ENCODE peak calls at places on chromosome 6, in seven cellular contexts. One of them, this sample, is unnamed.
A peak's percentile ranks its signal among the peaks of the same experiment; 100 is the strongest.

GRCh38 chr6:116159782-116160524 is 34.0 kb upstream of the COL10A1 start:
- DNase-seq in lung: no peak
- DNase-seq in GM23338: no peak
- DNase-seq in tibial artery: no peak
- DNase-seq in PC-3: no peak
- DNase-seq in A549: no peak
- DNase-seq in HCT116: no peak
- DNase-seq in this sample: peak; percentile 8

GRCh38 chr6:169811521-169812256 is 60.3 kb downstream of the ERMARD start:
- DNase-seq in A549: no peak
- DNase-seq in lung: peak; percentile 25
- DNase-seq in PC-3: no peak
- DNase-seq in HCT116: no peak
- DNase-seq in GM23338: no peak
- DNase-seq in tibial artery: no peak
- DNase-seq in this sample: no peak

GRCh38 chr6:102571236-102571908 is 1177.9 kb downstream of the GRIK2 start:
- DNase-seq in lung: no peak
- DNase-seq in A549: no peak
- DNase-seq in tibial artery: no peak
- DNase-seq in GM23338: peak; percentile 11
- DNase-seq in PC-3: peak; percentile 52
- DNase-seq in HCT116: no peak
- DNase-seq in this sample: no peak

GRCh38 chr6:21996425-21997207 is 300.2 kb downstream of the PRL start:
- DNase-seq in PC-3: no peak
- DNase-seq in lung: no peak
- DNase-seq in GM23338: no peak
- DNase-seq in A549: no peak
- DNase-seq in HCT116: no peak
- DNase-seq in tibial artery: no peak
- DNase-seq in this sample: no peak

GRCh38 chr6:56370127-56370540 is 122.8 kb upstream of the COL21A1 start:
- DNase-seq in A549: peak; percentile 64
- DNase-seq in GM23338: peak; percentile 79
- DNase-seq in HCT116: peak; percentile 76
- DNase-seq in PC-3: peak; percentile 94
- DNase-seq in tibial artery: peak; percentile 78
- DNase-seq in lung: peak; percentile 58
- DNase-seq in this sample: no peak

GRCh38 chr6:14046476-14047068 is 71.0 kb upstream of the CD83 start:
- DNase-seq in lung: peak; percentile 49
- DNase-seq in HCT116: peak; percentile 51
- DNase-seq in A549: peak; percentile 54
- DNase-seq in PC-3: peak; percentile 87
- DNase-seq in GM23338: peak; percentile 82
- DNase-seq in tibial artery: no peak
- DNase-seq in this sample: no peak

GRCh38 chr6:107618672-107619071 is 128.8 kb downstream of the SOBP start:
- DNase-seq in lung: no peak
- DNase-seq in A549: no peak
- DNase-seq in HCT116: no peak
- DNase-seq in PC-3: no peak
- DNase-seq in tibial artery: no peak
- DNase-seq in GM23338: peak; percentile 62
- DNase-seq in this sample: no peak

GRCh38 chr6:88013015-88013414 is 34.6 kb upstream of the SPACA1 start:
- DNase-seq in A549: no peak
- DNase-seq in lung: no peak
- DNase-seq in PC-3: no peak
- DNase-seq in GM23338: no peak
- DNase-seq in tibial artery: no peak
- DNase-seq in HCT116: no peak
- DNase-seq in this sample: no peak

GRCh38 chr6:37141291-37142046 is 28.5 kb upstream of the PIM1 start:
- DNase-seq in HCT116: no peak
- DNase-seq in lung: no peak
- DNase-seq in A549: no peak
- DNase-seq in GM23338: peak; percentile 97
- DNase-seq in tibial artery: no peak
- DNase-seq in PC-3: no peak
- DNase-seq in this sample: peak; percentile 54

GRCh38 chr6:140105857-140106256 is 731.4 kb upstream of the CITED2 start:
- DNase-seq in tibial artery: no peak
- DNase-seq in PC-3: peak; percentile 36
- DNase-seq in A549: peak; percentile 7
- DNase-seq in GM23338: peak; percentile 73
- DNase-seq in HCT116: peak; percentile 37
- DNase-seq in lung: no peak
- DNase-seq in this sample: no peak

GRCh38 chr6:311679-312220 is 19.5 kb downstream of the DUSP22 start:
- DNase-seq in GM23338: no peak
- DNase-seq in tibial artery: no peak
- DNase-seq in HCT116: no peak
- DNase-seq in lung: no peak
- DNase-seq in PC-3: no peak
- DNase-seq in A549: no peak
- DNase-seq in this sample: no peak

GRCh38 chr6:4647414-4648365 is 128.5 kb upstream of the CDYL start:
- DNase-seq in GM23338: peak; percentile 91
- DNase-seq in PC-3: peak; percentile 68
- DNase-seq in tibial artery: peak; percentile 74
- DNase-seq in HCT116: peak; percentile 74
- DNase-seq in lung: peak; percentile 68
- DNase-seq in A549: peak; percentile 81
- DNase-seq in this sample: peak; percentile 53

GRCh38 chr6:5036309-5036708 is 32.5 kb upstream of the RPP40 start:
- DNase-seq in lung: no peak
- DNase-seq in PC-3: peak; percentile 17
- DNase-seq in tibial artery: no peak
- DNase-seq in A549: peak; percentile 67
- DNase-seq in HCT116: peak; percentile 8
- DNase-seq in GM23338: peak; percentile 94
- DNase-seq in this sample: no peak

GRCh38 chr6:136609878-136610706 is 59.9 kb upstream of the MAP7 start:
- DNase-seq in lung: peak; percentile 77
- DNase-seq in PC-3: peak; percentile 96
- DNase-seq in HCT116: peak; percentile 98
- DNase-seq in tibial artery: peak; percentile 83
- DNase-seq in A549: peak; percentile 96
- DNase-seq in GM23338: peak; percentile 27
- DNase-seq in this sample: peak; percentile 98

GRCh38 chr6:7723041-7723447 is 2.9 kb upstream of the BMP6 start:
- DNase-seq in lung: peak; percentile 82
- DNase-seq in tibial artery: peak; percentile 83
- DNase-seq in PC-3: peak; percentile 88
- DNase-seq in A549: peak; percentile 84
- DNase-seq in HCT116: peak; percentile 85
- DNase-seq in GM23338: peak; percentile 92
- DNase-seq in this sample: peak; percentile 65

GRCh38 chr6:169269180-169270076 is 15.8 kb upstream of the THBS2 start:
- DNase-seq in GM23338: no peak
- DNase-seq in PC-3: peak; percentile 7
- DNase-seq in tibial artery: peak; percentile 89
- DNase-seq in lung: no peak
- DNase-seq in HCT116: no peak
- DNase-seq in A549: no peak
- DNase-seq in this sample: peak; percentile 41

GRCh38 chr6:42045538-42046460 is 4.5 kb upstream of the TAF8 start:
- DNase-seq in lung: peak; percentile 96
- DNase-seq in HCT116: peak; percentile 33
- DNase-seq in tibial artery: peak; percentile 94
- DNase-seq in A549: peak; percentile 43
- DNase-seq in GM23338: peak; percentile 84
- DNase-seq in PC-3: peak; percentile 95
- DNase-seq in this sample: no peak

GRCh38 chr6:76770166-76770565 is 693.1 kb downstream of the HTR1B start:
- DNase-seq in HCT116: no peak
- DNase-seq in GM23338: no peak
- DNase-seq in lung: no peak
- DNase-seq in tibial artery: no peak
- DNase-seq in A549: no peak
- DNase-seq in PC-3: no peak
- DNase-seq in this sample: no peak

GRCh38 chr6:158013904-158014504 is 32.3 kb downstream of the SYNJ2 start:
- DNase-seq in lung: no peak
- DNase-seq in A549: no peak
- DNase-seq in HCT116: no peak
- DNase-seq in tibial artery: no peak
- DNase-seq in PC-3: no peak
- DNase-seq in GM23338: no peak
- DNase-seq in this sample: no peak

GRCh38 chr6:22133352-22133751 is 163.5 kb downstream of the PRL start:
- DNase-seq in HCT116: no peak
- DNase-seq in lung: no peak
- DNase-seq in A549: no peak
- DNase-seq in GM23338: no peak
- DNase-seq in tibial artery: no peak
- DNase-seq in PC-3: no peak
- DNase-seq in this sample: no peak

GRCh38 chr6:158233214-158233795 is 65.2 kb downstream of the GTF2H5 start:
- DNase-seq in A549: no peak
- DNase-seq in lung: no peak
- DNase-seq in GM23338: no peak
- DNase-seq in PC-3: peak; percentile 12
- DNase-seq in HCT116: no peak
- DNase-seq in tibial artery: no peak
- DNase-seq in this sample: no peak

GRCh38 chr6:150310539-150310938 is 58.3 kb upstream of the IYD start:
- DNase-seq in A549: no peak
- DNase-seq in lung: no peak
- DNase-seq in GM23338: no peak
- DNase-seq in tibial artery: no peak
- DNase-seq in PC-3: no peak
- DNase-seq in HCT116: no peak
- DNase-seq in this sample: no peak

GRCh38 chr6:140602843-140603242 is 1228.4 kb upstream of the CITED2 start:
- DNase-seq in tibial artery: no peak
- DNase-seq in PC-3: no peak
- DNase-seq in lung: no peak
- DNase-seq in A549: no peak
- DNase-seq in GM23338: no peak
- DNase-seq in HCT116: no peak
- DNase-seq in this sample: no peak

GRCh38 chr6:101597711-101598110 is 204.2 kb downstream of the GRIK2 start:
- DNase-seq in lung: no peak
- DNase-seq in tibial artery: no peak
- DNase-seq in PC-3: no peak
- DNase-seq in HCT116: peak; percentile 19
- DNase-seq in A549: no peak
- DNase-seq in GM23338: peak; percentile 25
- DNase-seq in this sample: peak; percentile 70

GRCh38 chr6:113651120-113651519 is 206.0 kb upstream of the MARCKS start:
- DNase-seq in A549: no peak
- DNase-seq in tibial artery: no peak
- DNase-seq in GM23338: no peak
- DNase-seq in HCT116: no peak
- DNase-seq in lung: no peak
- DNase-seq in PC-3: no peak
- DNase-seq in this sample: no peak

GRCh38 chr6:1094306-1094705 is 217.6 kb upstream of the FOXQ1 start:
- DNase-seq in lung: no peak
- DNase-seq in GM23338: no peak
- DNase-seq in HCT116: no peak
- DNase-seq in A549: no peak
- DNase-seq in PC-3: no peak
- DNase-seq in tibial artery: no peak
- DNase-seq in this sample: peak; percentile 60

GRCh38 chr6:169932491-169932890 is 181.1 kb downstream of the ERMARD start:
- DNase-seq in tibial artery: no peak
- DNase-seq in GM23338: no peak
- DNase-seq in lung: no peak
- DNase-seq in A549: no peak
- DNase-seq in PC-3: no peak
- DNase-seq in HCT116: no peak
- DNase-seq in this sample: no peak

GRCh38 chr6:142945071-142945445 is at the start of gene HIVEP2:
- DNase-seq in GM23338: peak; percentile 89
- DNase-seq in lung: peak; percentile 89
- DNase-seq in tibial artery: peak; percentile 92
- DNase-seq in HCT116: no peak
- DNase-seq in A549: peak; percentile 68
- DNase-seq in PC-3: peak; percentile 76
- DNase-seq in this sample: peak; percentile 55
- TF ChIP-seq CTCF in GM23338: no peak
- TF ChIP-seq CTCF in lung: no peak
- TF ChIP-seq CTCF in tibial artery: no peak
- TF ChIP-seq CTCF in HCT116: no peak
- TF ChIP-seq CTCF in A549: no peak
- TF ChIP-seq CTCF in PC-3: no peak
- TF ChIP-seq CTCF in this sample: no peak

DNA sequence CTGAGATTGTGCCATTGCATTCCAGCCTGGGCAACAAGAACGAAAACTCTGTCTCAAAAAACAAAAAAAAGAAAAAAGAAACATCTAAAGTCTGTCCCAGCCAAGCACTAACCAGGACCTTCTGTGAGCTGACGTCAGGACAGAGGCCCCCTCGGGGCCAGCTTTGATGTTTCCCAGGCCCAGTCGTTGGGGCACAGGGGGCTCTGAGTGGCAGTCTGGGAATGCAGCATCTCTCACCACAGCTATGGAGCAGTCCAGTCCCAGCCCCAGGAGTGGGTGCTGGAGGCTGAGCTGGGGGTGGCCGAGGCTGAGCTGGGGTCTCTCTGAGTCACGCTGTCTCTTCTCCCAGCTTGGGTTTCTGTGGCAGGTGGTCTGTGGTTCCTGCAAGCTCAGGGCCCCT is 46.0 kb upstream of the SRF start:
- DNase-seq in GM23338: no peak
- DNase-seq in lung: no peak
- DNase-seq in A549: no peak
- DNase-seq in HCT116: no peak
- DNase-seq in PC-3: no peak
- DNase-seq in tibial artery: no peak
- DNase-seq in this sample: peak; percentile 52
- H3K27ac ChIP-seq in GM23338: no peak overlapping the region
- H3K27ac ChIP-seq in lung: no peak overlapping the region
- H3K27ac ChIP-seq in A549: no peak overlapping the region
- H3K27ac ChIP-seq in HCT116: no peak overlapping the region
- H3K27ac ChIP-seq in PC-3: no peak overlapping the region
- H3K27ac ChIP-seq in tibial artery: no peak overlapping the region
- H3K27ac ChIP-seq in this sample: peak overlapping the region; percentile 70

GRCh38 chr6:3345836-3346235 is 87.1 kb downstream of the PSMG4 start:
- DNase-seq in A549: no peak
- DNase-seq in tibial artery: no peak
- DNase-seq in lung: no peak
- DNase-seq in PC-3: no peak
- DNase-seq in HCT116: no peak
- DNase-seq in GM23338: no peak
- DNase-seq in this sample: no peak
- H3K4me3 ChIP-seq in A549: no peak overlapping the region
- H3K4me3 ChIP-seq in tibial artery: no peak overlapping the region
- H3K4me3 ChIP-seq in lung: no peak overlapping the region
- H3K4me3 ChIP-seq in PC-3: no peak overlapping the region
- H3K4me3 ChIP-seq in HCT116: no peak overlapping the region
- H3K4me3 ChIP-seq in GM23338: no peak overlapping the region
- H3K4me3 ChIP-seq in this sample: no peak overlapping the region

DNA sequence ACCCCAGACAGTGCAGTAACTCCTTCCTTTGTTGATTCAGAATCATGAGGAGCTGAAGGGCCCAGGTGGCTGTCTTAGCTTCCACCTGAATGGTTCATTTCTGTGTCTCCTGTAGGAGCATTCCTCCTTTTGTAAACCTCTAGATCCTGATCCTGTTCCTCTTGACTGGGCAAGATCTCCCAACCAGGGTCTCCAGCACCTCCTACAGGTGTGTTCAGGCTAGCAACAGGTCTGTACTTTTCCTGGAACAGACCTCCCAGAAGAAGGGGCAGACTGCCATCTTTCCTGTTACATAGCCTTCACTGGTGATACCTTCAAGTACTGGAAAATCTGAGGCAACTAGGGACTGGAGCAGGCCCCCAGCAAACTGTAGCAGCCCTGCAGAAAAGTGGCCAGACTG is 35.2 kb downstream of the HLA-B start:
- DNase-seq in PC-3: peak; percentile 18
- DNase-seq in tibial artery: no peak
- DNase-seq in A549: no peak
- DNase-seq in GM23338: peak; percentile 70
- DNase-seq in HCT116: no peak
- DNase-seq in lung: no peak
- DNase-seq in this sample: no peak
- TF ChIP-seq CTCF in PC-3: no peak
- TF ChIP-seq CTCF in tibial artery: no peak
- TF ChIP-seq CTCF in A549: no peak
- TF ChIP-seq CTCF in GM23338: peak; percentile 60
- TF ChIP-seq CTCF in HCT116: no peak
- TF ChIP-seq CTCF in lung: no peak
- TF ChIP-seq CTCF in this sample: no peak